ENCODE peak calls at places on chromosomes 12 and 14, in five cellular contexts. P is NCI-H2029, G is B cell, H is HL-60, W is ELF-1. K is an unnamed sample.

GRCh38 chr12:57227315-57228115 is 2.0 kb upstream of the SHMT2 start:
- DNase-seq in W (peak; percentile 51), H (no peak), G (no peak), P (peak; percentile 70), K (peak; percentile 65)

GRCh38 chr12:51951843-51952722 is 584 bp downstream of the ACVR1B start:
- DNase-seq in H (no peak), P (no peak), W (peak; percentile 63), G (no peak), K (peak; percentile 67)

GRCh38 chr14:104558231-104559042 is 21.1 kb upstream of the C14orf180 start:
- DNase-seq in H (no peak), G (no peak), W (no peak), P (no peak), K (no peak)

GRCh38 chr12:62802321-62802720 is 132.6 kb downstream of the PPM1H start:
- DNase-seq in P (no peak), G (no peak), W (no peak), H (no peak), K (no peak)

GRCh38 chr12:6452245-6452731 is 446 bp downstream of the TAPBPL start:
- DNase-seq in G (no peak), H (no peak), P (no peak), W (no peak), K (no peak)

GRCh38 chr12:109134186-109134917 is 18.0 kb downstream of the ACACB start:
- DNase-seq in H (no peak), G (no peak), P (no peak), W (peak; percentile 55), K (peak; percentile 75)

GRCh38 chr12:89087149-89087834 is 265.0 kb downstream of the DUSP6 start:
- DNase-seq in H (no peak), P (no peak), G (no peak), W (no peak), K (peak; percentile 35)

GRCh38 chr14:104970231-104971068 is 7.7 kb downstream of the AHNAK2 start:
- DNase-seq in P (no peak), W (peak; percentile 66), H (no peak), G (no peak), K (peak; percentile 59)

GRCh38 chr14:104429291-104429861 is 150.2 kb upstream of the C14orf180 start:
- DNase-seq in P (no peak), G (no peak), H (no peak), W (no peak), K (no peak)

GRCh38 chr12:43349863-43350262 is 202.1 kb downstream of the ADAMTS20 start:
- DNase-seq in P (no peak), G (no peak), W (no peak), H (no peak), K (no peak)

GRCh38 chr14:91113829-91114078 is at the start of gene DGLUCY:
- DNase-seq in G (peak; percentile 60), W (no peak), H (no peak), P (no peak), K (no peak)

GRCh38 chr12:102876883-102877282 is 40.2 kb downstream of the PAH start:
- DNase-seq in P (no peak), G (no peak), W (no peak), H (no peak), K (peak; percentile 72)

GRCh38 chr12:90064759-90065158 is 356.1 kb upstream of the ATP2B1 start:
- DNase-seq in P (no peak), H (no peak), W (no peak), G (no peak), K (no peak)

GRCh38 chr12:34290191-34290995 is 268.1 kb downstream of the ALG10 start:
- DNase-seq in P (no peak), W (no peak), H (no peak), G (no peak), K (no peak)

GRCh38 chr12:124030510-124030909 is 57.5 kb downstream of the ZNF664 start:
- DNase-seq in G (no peak), P (no peak), H (no peak), W (peak; percentile 94), K (peak; percentile 33)

GRCh38 chr14:64209428-64210165 is 84.6 kb downstream of the ESR2 start:
- DNase-seq in P (no peak), G (peak; percentile 74), H (no peak), W (no peak), K (no peak)

K was measured in GM23338.